ENCODE peak calls at places on chromosome 12, in nine cellular contexts. W is endodermal cell; U is CD8-positive, alpha-beta T cell; S is left ventricle myocardium inferior; P is astrocyte of the cerebellum; E is fibroblast of the aortic adventitia; Z is lower leg skin; X is psoas muscle; I is stomach. J is an unnamed sample.

GRCh38 chr12:122858591-122859302 is 23.5 kb downstream of the HIP1R start:
- DNase-seq in P (no peak), E (no peak), X (no peak), S (no peak), I (no peak), W (peak), U (no peak), Z (no peak), J (no peak)

GRCh38 chr12:288687-289086 is 26.1 kb upstream of the SLC6A13 start:
- DNase-seq in I (peak), Z (no peak), U (no peak), S (peak), E (peak), P (peak), W (no peak), X (peak), J (peak)

GRCh38 chr12:77031745-77032144 is 33.6 kb downstream of the E2F7 start:
- DNase-seq in X (no peak), I (no peak), W (no peak), S (no peak), U (no peak), Z (no peak), E (peak), P (no peak), J (peak)

GRCh38 chr12:62865860-62866407 is 69.0 kb downstream of the PPM1H start:
- DNase-seq in X (no peak), P (peak), E (peak), S (no peak), W (peak), I (no peak), U (no peak), Z (no peak), J (peak)

GRCh38 chr12:26891704-26892103 is 46.1 kb downstream of the INTS13 start:
- DNase-seq in X (no peak), P (no peak), W (no peak), I (no peak), Z (no peak), S (no peak), E (no peak), U (no peak), J (no peak)

GRCh38 chr12:116309343-116309742 is 31.9 kb upstream of the MED13L start:
- DNase-seq in I (no peak), P (no peak), U (no peak), Z (no peak), X (no peak), W (no peak), E (no peak), S (no peak), J (no peak)

GRCh38 chr12:25456474-25456873 is 96.6 kb downstream of the LMNTD1 start:
- DNase-seq in S (no peak), Z (no peak), E (no peak), P (no peak), U (no peak), I (no peak), X (no peak), W (no peak), J (no peak)

GRCh38 chr12:57983858-57984505 is 42.6 kb downstream of the ATP23 start:
- DNase-seq in U (no peak), I (no peak), P (no peak), Z (no peak), E (no peak), X (no peak), S (no peak), W (no peak), J (no peak)

GRCh38 chr12:64082866-64083268 is 139.2 kb downstream of the KICS2 start:
- DNase-seq in X (no peak), P (no peak), S (no peak), U (no peak), W (no peak), I (no peak), Z (no peak), E (no peak), J (no peak)

GRCh38 chr12:72346331-72346944 is 74.3 kb downstream of the TRHDE start:
- DNase-seq in P (peak), S (no peak), X (peak), W (peak), Z (no peak), E (peak), I (peak), U (no peak), J (peak)

GRCh38 chr12:14362347-14362746 is 3.1 kb upstream of the ATF7IP start:
- DNase-seq in E (no peak), X (no peak), U (no peak), S (no peak), Z (no peak), P (no peak), I (no peak), W (no peak), J (no peak)

GRCh38 chr12:93778306-93778705 is 101.1 kb downstream of the CRADD start:
- DNase-seq in E (peak), U (no peak), X (peak), Z (no peak), P (no peak), I (no peak), S (peak), W (no peak), J (peak)

GRCh38 chr12:127559349-127560040 is 707.5 kb upstream of the TMEM132C start:
- DNase-seq in S (peak), E (peak), U (no peak), X (peak), Z (no peak), P (peak), W (peak), I (peak), J (peak)

GRCh38 chr12:89566615-89567014 is 40.8 kb upstream of the POC1B start:
- DNase-seq in U (no peak), S (no peak), E (peak), W (no peak), P (no peak), Z (no peak), I (no peak), X (no peak), J (peak)

GRCh38 chr12:105622220-105622619 is 291.7 kb downstream of the C12orf75 start:
- DNase-seq in P (no peak), U (no peak), S (no peak), Z (no peak), W (no peak), I (no peak), E (no peak), X (no peak), J (no peak)

GRCh38 chr12:123050331-123050809 is 69.9 kb downstream of the ARL6IP4 start:
- DNase-seq in W (no peak), Z (no peak), I (no peak), S (peak), X (no peak), P (no peak), E (peak), U (no peak), J (peak)

DNA sequence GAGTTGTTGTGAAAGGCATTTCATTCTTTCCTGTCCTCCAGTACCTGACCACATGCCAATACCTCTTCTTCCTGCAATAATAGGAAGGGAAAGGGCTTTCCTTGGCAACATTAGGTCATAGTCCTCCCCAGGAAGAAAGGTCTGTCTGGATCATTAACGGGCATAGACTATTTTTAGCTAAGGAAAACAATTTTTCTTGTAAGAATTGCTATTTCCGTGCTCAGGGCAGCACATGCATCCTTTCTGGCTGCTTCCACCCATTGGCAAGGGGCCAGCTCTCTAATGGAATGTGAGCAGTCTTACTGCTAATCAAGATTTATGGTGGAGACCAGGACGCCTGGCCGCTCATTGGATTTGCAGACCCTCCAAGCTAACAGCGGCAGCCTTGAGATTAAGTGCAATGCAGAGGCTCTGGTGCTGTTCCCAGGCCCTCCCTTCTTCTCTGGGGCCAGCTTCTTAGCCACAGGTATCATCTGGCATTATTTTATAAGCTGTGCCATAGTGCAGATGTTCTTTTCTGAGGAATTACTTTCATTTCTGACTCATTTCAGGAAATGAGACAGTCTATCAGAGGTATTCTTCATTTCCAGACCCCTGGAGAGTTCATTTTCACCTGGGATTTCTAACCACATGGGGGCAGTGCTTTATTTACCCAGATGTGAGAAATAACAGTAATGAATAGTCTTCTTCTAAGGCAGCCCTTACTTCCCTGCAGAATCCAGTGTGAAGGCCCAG is 52.9 kb downstream of the ANO6 start:
- DNase-seq in P (peak), W (peak), I (peak), U (no peak), S (peak), Z (peak), X (peak), E (peak), J (peak)
- TF ChIP-seq CTCF in P (peak), W (peak), I (no peak), U (no peak), S (peak), Z (no peak), X (peak), E (peak), J (peak)

DNA sequence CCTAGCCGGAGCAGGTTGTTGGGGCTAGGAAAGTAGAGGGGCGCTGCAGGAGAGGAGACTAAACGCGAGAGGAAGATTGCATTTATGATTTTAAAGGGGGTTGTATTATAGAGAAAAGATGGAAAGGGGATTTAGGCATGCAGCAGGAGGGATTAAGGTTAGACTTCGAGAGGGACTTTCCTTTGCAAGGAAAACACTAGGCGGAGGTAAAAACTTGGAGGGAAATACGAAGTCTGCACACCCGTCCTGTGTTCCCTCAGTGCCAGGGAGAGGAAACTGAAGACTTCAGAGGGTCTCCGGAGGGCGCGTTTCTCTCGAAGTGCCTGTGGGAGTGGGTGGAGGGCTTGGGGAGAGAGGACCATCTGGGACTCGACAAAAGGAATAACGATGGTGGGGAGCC is 433 bp upstream of the PPP1R1A start:
- DNase-seq in U (no peak), I (no peak), S (no peak), X (no peak), W (no peak), Z (no peak), P (no peak), E (no peak), J (no peak)
- H3K4me3 ChIP-seq in U (no peak), I (peak), S (peak), X (peak), W (peak), Z (no peak), P (no peak), E (no peak), J (no peak)

GRCh38 chr12:53071591-53072551 is 7.3 kb downstream of the SPRYD3 start:
- DNase-seq in P (no peak), X (peak), E (peak), Z (peak), W (peak), S (peak), U (no peak), I (no peak), J (no peak)

GRCh38 chr12:53067993-53068770 is 11.0 kb downstream of the SPRYD3 start:
- DNase-seq in E (no peak), X (no peak), P (no peak), U (no peak), W (peak), Z (peak), S (no peak), I (no peak), J (no peak)

GRCh38 chr12:53070901-53071492 is 8.2 kb downstream of the SPRYD3 start:
- DNase-seq in I (no peak), E (no peak), P (no peak), S (no peak), W (peak), U (no peak), Z (peak), X (peak), J (no peak)

GRCh38 chr12:53068811-53069585 is 10.2 kb downstream of the SPRYD3 start:
- DNase-seq in E (no peak), P (no peak), S (no peak), I (no peak), U (no peak), W (peak), Z (peak), X (peak), J (no peak)

GRCh38 chr12:53069621-53070410 is 9.4 kb downstream of the SPRYD3 start:
- DNase-seq in I (no peak), E (no peak), S (peak), X (peak), U (no peak), P (no peak), W (peak), Z (peak), J (no peak)
- TF ChIP-seq CTCF in I (no peak), E (no peak), S (no peak), X (no peak), U (no peak), P (no peak), W (no peak), Z (no peak), J (no peak)

GRCh38 chr12:6954316-6954710 is 3.2 kb downstream of the PTPN6 start:
- DNase-seq in Z (no peak), X (no peak), E (no peak), W (no peak), I (no peak), P (no peak), S (no peak), U (no peak), J (no peak)
- H3K4me3 ChIP-seq in Z (no peak), X (peak), E (no peak), W (no peak), I (peak), P (no peak), S (peak), U (peak), J (no peak)

DNA sequence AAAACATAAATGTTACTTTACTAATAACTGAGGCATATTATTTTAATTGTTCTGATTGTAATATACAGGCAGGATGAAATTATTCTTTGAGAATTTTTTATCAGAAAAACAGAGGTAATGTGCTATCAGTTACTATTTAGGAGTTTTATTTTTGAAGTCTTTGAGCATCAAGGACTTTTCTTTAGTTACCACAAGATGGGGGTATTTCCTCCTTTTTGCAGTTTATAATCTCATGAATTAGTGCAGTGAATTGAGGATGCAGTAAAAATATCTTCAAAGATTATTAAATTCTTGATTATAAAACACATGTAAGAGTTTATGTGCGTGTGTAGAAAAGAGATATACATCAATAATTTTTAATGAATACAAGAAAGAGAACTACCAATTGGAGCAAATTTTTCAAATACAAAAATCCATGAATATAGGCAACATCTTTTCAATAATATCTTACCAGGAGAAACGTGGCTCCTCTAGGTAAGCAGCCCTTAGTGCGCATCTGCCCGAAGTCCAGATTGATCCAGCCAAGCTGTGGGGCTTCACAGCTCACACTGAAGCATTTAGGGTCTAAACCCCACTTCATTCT is 71.6 kb downstream of the ERGIC2 start:
- DNase-seq in P (no peak), U (no peak), Z (no peak), X (no peak), S (no peak), W (no peak), E (peak), I (no peak), J (peak)
- TF ChIP-seq CTCF in P (peak), U (peak), Z (no peak), X (peak), S (peak), W (peak), E (peak), I (no peak), J (peak)

GRCh38 chr12:117820216-117820907 is 148.4 kb downstream of the KSR2 start:
- DNase-seq in S (no peak), E (no peak), W (no peak), U (no peak), P (no peak), X (no peak), I (no peak), Z (no peak), J (no peak)
- H3K4me3 ChIP-seq in S (no peak), E (no peak), W (no peak), U (no peak), P (no peak), X (no peak), I (no peak), Z (no peak), J (no peak)

GRCh38 chr12:66103011-66103913 is 27.3 kb downstream of the LLPH start:
- DNase-seq in E (no peak), U (peak), I (no peak), S (no peak), Z (no peak), X (no peak), W (peak), P (no peak), J (no peak)
- TF ChIP-seq CTCF in E (peak), U (no peak), I (no peak), S (no peak), Z (no peak), X (no peak), W (peak), P (peak), J (no peak)

J was measured in fibroblast of villous mesenchyme.